ENCODE peak calls at places on chromosomes 11 and 22, in four cellular contexts. K is A549, Z is K562, H is SK-N-SH. F is an unnamed sample.

GRCh38 chr11:120182790-120183491 is 27.9 kb upstream of the OAF start:
- DNase-seq in K (peak), Z (no peak), H (no peak), F (no peak)

GRCh38 chr11:130858215-130858614 is 58.1 kb downstream of the SNX19 start:
- DNase-seq in K (peak), Z (peak), H (peak), F (no peak)

GRCh38 chr22:23369054-23369685 is 188.9 kb downstream of the BCR start:
- DNase-seq in K (no peak), Z (no peak), H (no peak), F (no peak)

GRCh38 chr11:102456381-102456780 is 3.8 kb upstream of the TMEM123 start:
- DNase-seq in K (no peak), Z (no peak), H (no peak), F (peak)

GRCh38 chr11:87259731-87260130 is 222.0 kb downstream of the TMEM135 start:
- DNase-seq in K (no peak), Z (no peak), H (no peak), F (no peak)

GRCh38 chr11:73521621-73522020 is 76.3 kb downstream of the FAM168A start:
- DNase-seq in K (peak), Z (no peak), H (no peak), F (peak)

GRCh38 chr11:15818132-15818842 is 538.1 kb downstream of the SOX6 start:
- DNase-seq in K (no peak), Z (no peak), H (no peak), F (no peak)

GRCh38 chr11:117934526-117935307 is 5.5 kb upstream of the TMPRSS13 start:
- DNase-seq in K (no peak), Z (no peak), H (no peak), F (no peak)

GRCh38 chr11:20031155-20032001 is 128.9 kb downstream of the DBX1 start:
- DNase-seq in K (no peak), Z (no peak), H (no peak), F (peak)

GRCh38 chr11:61297741-61298140 is 2.6 kb upstream of the VWCE start:
- DNase-seq in K (no peak), Z (no peak), H (no peak), F (peak)

GRCh38 chr11:113546757-113547507 is 71.7 kb upstream of the DRD2 start:
- DNase-seq in K (no peak), Z (no peak), H (no peak), F (peak)

GRCh38 chr11:102592634-102593581 is 32.2 kb downstream of the MMP20 start:
- DNase-seq in K (peak), Z (peak), H (peak), F (peak)

GRCh38 chr11:19589567-19590260 is 122.9 kb upstream of the NAV2 start:
- DNase-seq in K (no peak), Z (no peak), H (no peak), F (no peak)

GRCh38 chr11:123457187-123457770 is 27.2 kb downstream of the GRAMD1B start:
- DNase-seq in K (no peak), Z (no peak), H (no peak), F (no peak)

GRCh38 chr11:1654388-1655167 is 25.0 kb downstream of the KRTAP5-5 start:
- DNase-seq in K (no peak), Z (no peak), H (peak), F (no peak)

GRCh38 chr11:35087648-35088047 is 51.3 kb upstream of the CD44 start:
- DNase-seq in K (no peak), Z (no peak), H (no peak), F (peak)

GRCh38 chr11:22163394-22163797 is 29.5 kb upstream of the ANO5 start:
- DNase-seq in K (no peak), Z (no peak), H (no peak), F (no peak)

GRCh38 chr22:39994566-39995345 is at the start of gene FAM83F:
- DNase-seq in K (no peak), Z (peak), H (no peak), F (no peak)

GRCh38 chr11:108278546-108278945 is 55.7 kb downstream of the ATM start:
- DNase-seq in K (no peak), Z (no peak), H (no peak), F (peak)

GRCh38 chr22:35477911-35478582 is 62.6 kb upstream of the RASD2 start:
- DNase-seq in K (peak), Z (peak), H (peak), F (peak)

GRCh38 chr22:32202539-32203180 is 2.2 kb downstream of the RFPL2 start:
- DNase-seq in K (peak), Z (peak), H (peak), F (peak)

GRCh38 chr11:26579683-26580082 is 7.6 kb upstream of the MUC15 start:
- DNase-seq in K (no peak), Z (no peak), H (no peak), F (no peak)

GRCh38 chr11:34404280-34404679 is 34.5 kb upstream of the CAT start:
- DNase-seq in K (no peak), Z (no peak), H (no peak), F (no peak)

GRCh38 chr22:42077486-42078125 is 1.9 kb upstream of the SMDT1 start:
- DNase-seq in K (no peak), Z (no peak), H (no peak), F (no peak)

GRCh38 chr11:78786746-78787145 is 212.1 kb upstream of the NARS2 start:
- DNase-seq in K (no peak), Z (no peak), H (no peak), F (no peak)

GRCh38 chr11:47566166-47566546 is 757 bp downstream of the PTPMT1 start:
- DNase-seq in K (no peak), Z (no peak), H (no peak), F (no peak)

GRCh38 chr11:102398297-102398696 is 51.3 kb downstream of the BIRC2 start:
- DNase-seq in K (no peak), Z (no peak), H (no peak), F (no peak)

GRCh38 chr11:37643968-37644367 is 1045.9 kb upstream of the RAG2 start:
- DNase-seq in K (no peak), Z (no peak), H (no peak), F (no peak)

GRCh38 chr22:37007666-37008065 is 11.6 kb downstream of the TST start:
- DNase-seq in K (no peak), Z (no peak), H (no peak), F (no peak)

GRCh38 chr22:37805878-37806277 is 1.9 kb upstream of the GCAT start:
- DNase-seq in K (no peak), Z (no peak), H (no peak), F (no peak)

GRCh38 chr11:72826942-72827480 is 12.8 kb downstream of the ATG16L2 start:
- DNase-seq in K (no peak), Z (no peak), H (no peak), F (no peak)

GRCh38 chr11:96038046-96038445 is 114.1 kb upstream of the MTMR2 start:
- DNase-seq in K (no peak), Z (no peak), H (no peak), F (no peak)

GRCh38 chr11:116044520-116044919 is 540.3 kb upstream of the CADM1 start:
- DNase-seq in K (no peak), Z (no peak), H (no peak), F (no peak)

GRCh38 chr22:22666307-22667091 is 22.1 kb downstream of the GGTLC2 start:
- DNase-seq in K (peak), Z (peak), H (no peak), F (peak)

GRCh38 chr22:19951351-19951750 is 9.7 kb upstream of the TXNRD2 start:
- DNase-seq in K (no peak), Z (no peak), H (no peak), F (no peak)

GRCh38 chr11:126113515-126113957 is 50.9 kb upstream of the CDON start:
- DNase-seq in K (peak), Z (no peak), H (peak), F (peak)
- TF ChIP-seq SMC3 in K (no peak), Z (no peak), H (peak), F (no peak)

GRCh38 chr11:70503878-70504240 is 105.5 kb downstream of the CTTN start:
- DNase-seq in K (no peak), Z (peak), H (peak), F (no peak)
- TF ChIP-seq SMC3 in K (no peak), Z (no peak), H (no peak), F (no peak)

DNA sequence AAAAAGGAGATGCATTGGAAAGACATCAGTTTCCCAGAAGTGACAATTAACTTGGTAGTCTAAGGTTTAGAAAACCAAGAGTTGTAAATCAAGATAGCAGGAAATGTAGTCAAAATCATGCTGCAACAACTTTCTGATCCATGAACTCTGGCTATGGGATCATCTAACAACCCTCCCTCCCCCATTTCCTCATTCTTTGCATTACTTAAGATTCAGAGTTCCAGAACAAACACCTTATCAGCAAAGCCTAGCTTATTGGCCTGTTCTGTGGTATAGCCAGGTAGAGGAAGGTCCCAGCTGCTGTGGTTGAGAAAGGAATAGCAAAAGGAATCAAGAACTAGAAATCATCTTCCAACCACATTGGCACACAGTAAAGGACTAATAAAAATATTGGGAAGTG is 651.1 kb downstream of the METTL15 start:
- DNase-seq in K (peak), Z (no peak), H (no peak), F (peak)
- TF ChIP-seq SMC3 in K (no peak), Z (no peak), H (no peak), F (no peak)

GRCh38 chr11:65504671-65505433 is 6.0 kb downstream of the MALAT1 start:
- DNase-seq in K (peak), Z (no peak), H (no peak), F (peak)

GRCh38 chr11:65505434-65506315 is 6.8 kb downstream of the MALAT1 start:
- DNase-seq in K (peak), Z (no peak), H (no peak), F (peak)

GRCh38 chr11:65503606-65503922 is 4.7 kb downstream of the MALAT1 start:
- DNase-seq in K (no peak), Z (no peak), H (no peak), F (peak)

GRCh38 chr11:65502852-65503603 is 4.2 kb downstream of the MALAT1 start:
- DNase-seq in K (peak), Z (no peak), H (no peak), F (peak)

GRCh38 chr11:65503923-65504670 is 5.3 kb downstream of the MALAT1 start:
- DNase-seq in K (peak), Z (no peak), H (no peak), F (peak)
- TF ChIP-seq SMC3 in K (no peak), Z (no peak), H (no peak), F (no peak)

GRCh38 chr22:26588749-26589366 is 1.1 kb downstream of the TPST2 start:
- DNase-seq in K (no peak), Z (no peak), H (no peak), F (no peak)
- TF ChIP-seq SMC3 in K (no peak), Z (no peak), H (no peak), F (no peak)